ENCODE peak calls at places on chromosomes 3 and 15, in six cellular contexts. One of them, this sample, is unnamed.

GRCh38 chr3:140021269-140021668 is 86.3 kb downstream of the CLSTN2 start:
- DNase-seq in M059J: no peak
- DNase-seq in cerebellum: no peak
- DNase-seq in glutamatergic neuron: no peak
- DNase-seq in transverse colon: no peak
- DNase-seq in germinal center: no peak
- DNase-seq in this sample: no peak

GRCh38 chr3:129974451-129975331 is at the start of gene TRH:
- DNase-seq in glutamatergic neuron: peak
- DNase-seq in transverse colon: no peak
- DNase-seq in M059J: no peak
- DNase-seq in germinal center: no peak
- DNase-seq in cerebellum: no peak
- DNase-seq in this sample: no peak

GRCh38 chr3:123642182-123642956 is 57.5 kb upstream of the HACD2 start:
- DNase-seq in glutamatergic neuron: peak
- DNase-seq in M059J: peak
- DNase-seq in transverse colon: peak
- DNase-seq in cerebellum: no peak
- DNase-seq in germinal center: peak
- DNase-seq in this sample: peak

GRCh38 chr15:95269247-95270155 is 1038.1 kb downstream of the MCTP2 start:
- DNase-seq in glutamatergic neuron: no peak
- DNase-seq in M059J: no peak
- DNase-seq in germinal center: no peak
- DNase-seq in cerebellum: no peak
- DNase-seq in transverse colon: no peak
- DNase-seq in this sample: no peak

GRCh38 chr3:138043266-138044029 is 33.5 kb downstream of the CLDN18 start:
- DNase-seq in M059J: peak
- DNase-seq in germinal center: no peak
- DNase-seq in transverse colon: no peak
- DNase-seq in glutamatergic neuron: no peak
- DNase-seq in cerebellum: no peak
- DNase-seq in this sample: no peak

GRCh38 chr3:7144696-7145308 is 283.9 kb downstream of the GRM7 start:
- DNase-seq in cerebellum: no peak
- DNase-seq in M059J: no peak
- DNase-seq in transverse colon: no peak
- DNase-seq in germinal center: no peak
- DNase-seq in glutamatergic neuron: peak
- DNase-seq in this sample: no peak

GRCh38 chr15:96870510-96871039 is 540.1 kb downstream of the NR2F2 start:
- DNase-seq in glutamatergic neuron: no peak
- DNase-seq in M059J: no peak
- DNase-seq in cerebellum: no peak
- DNase-seq in germinal center: no peak
- DNase-seq in transverse colon: no peak
- DNase-seq in this sample: no peak

GRCh38 chr15:25238126-25238525 is 200.7 kb downstream of the UBE3A start:
- DNase-seq in M059J: no peak
- DNase-seq in cerebellum: no peak
- DNase-seq in glutamatergic neuron: no peak
- DNase-seq in transverse colon: no peak
- DNase-seq in germinal center: no peak
- DNase-seq in this sample: no peak

GRCh38 chr3:132231633-132232032 is 85.6 kb upstream of the ACP3 start:
- DNase-seq in glutamatergic neuron: no peak
- DNase-seq in transverse colon: no peak
- DNase-seq in M059J: peak
- DNase-seq in cerebellum: no peak
- DNase-seq in germinal center: no peak
- DNase-seq in this sample: no peak

This sample was measured in colonic mucosa.